ENCODE peak calls at places on chromosomes 5 and 9, in four cellular contexts. I is GM12878, A is K562, X is HepG2. B is an unnamed sample.

GRCh38 chr9:73683862-73684591 is 532.4 kb downstream of the ANXA1 start:
- DNase-seq in X (peak), I (no peak), A (peak), B (no peak)

GRCh38 chr5:15013654-15014463 is 142.3 kb upstream of the ANKH start:
- DNase-seq in X (peak), I (no peak), A (peak), B (no peak)

GRCh38 chr5:174314261-174314660 is 268.8 kb downstream of the NSG2 start:
- DNase-seq in I (no peak), X (no peak), A (no peak), B (no peak)

GRCh38 chr9:3237121-3237520 is 288.7 kb downstream of the RFX3 start:
- DNase-seq in I (no peak), A (no peak), X (no peak), B (no peak)

GRCh38 chr5:51375084-51375483 is 8.2 kb upstream of the ISL1 start:
- DNase-seq in I (no peak), X (no peak), A (no peak), B (no peak)

GRCh38 chr5:156432830-156433105 is 105.8 kb downstream of the SGCD start:
- DNase-seq in I (no peak), X (no peak), A (no peak), B (no peak)

GRCh38 chr9:130232899-130233586 is 32.5 kb upstream of the HMCN2 start:
- DNase-seq in I (no peak), A (no peak), X (no peak), B (no peak)

GRCh38 chr9:4837126-4837767 is 44.5 kb downstream of the RCL1 start:
- DNase-seq in I (no peak), A (no peak), X (peak), B (no peak)

GRCh38 chr5:134547999-134548626 is 22.6 kb downstream of the JADE2 start:
- DNase-seq in I (no peak), A (no peak), X (no peak), B (no peak)

GRCh38 chr9:130331573-130331972 is 66.0 kb downstream of the HMCN2 start:
- DNase-seq in X (no peak), I (no peak), A (no peak), B (no peak)

GRCh38 chr5:147310059-147310704 is 75.4 kb downstream of the STK32A start:
- DNase-seq in X (no peak), I (no peak), A (no peak), B (no peak)

GRCh38 chr9:123174887-123175518 is 93.4 kb downstream of the STRBP start:
- DNase-seq in X (no peak), I (peak), A (no peak), B (no peak)

GRCh38 chr9:33815781-33816180 is 1.2 kb upstream of the UBE2R2 start:
- DNase-seq in A (no peak), I (no peak), X (no peak), B (no peak)

GRCh38 chr9:99169982-99170761 is 51.6 kb downstream of the ALG2 start:
- DNase-seq in A (no peak), X (no peak), I (no peak), B (peak)

GRCh38 chr9:79858509-79858908 is 286.7 kb downstream of the TLE4 start:
- DNase-seq in I (no peak), A (peak), X (peak), B (no peak)

GRCh38 chr5:67360047-67360446 is 163.4 kb upstream of the CD180 start:
- DNase-seq in I (no peak), A (no peak), X (no peak), B (no peak)

GRCh38 chr5:180785794-180786221 is 16.8 kb downstream of the MGAT1 start:
- DNase-seq in A (no peak), I (no peak), X (no peak), B (peak)

GRCh38 chr9:86843182-86843581 is 104.1 kb downstream of the GAS1 start:
- DNase-seq in A (no peak), X (no peak), I (no peak), B (no peak)

GRCh38 chr9:134205636-134206316 is 41.4 kb upstream of the RNU6ATAC start:
- DNase-seq in X (no peak), A (peak), I (no peak), B (no peak)

GRCh38 chr5:116361171-116361967 is 213.3 kb downstream of the SEMA6A start:
- DNase-seq in X (no peak), I (no peak), A (no peak), B (peak)

GRCh38 chr9:87276851-87277251 is 220.8 kb upstream of the DAPK1 start:
- DNase-seq in I (no peak), X (no peak), A (no peak), B (no peak)

GRCh38 chr5:39835371-39835770 is 410.6 kb upstream of the DAB2 start:
- DNase-seq in X (no peak), I (no peak), A (no peak), B (no peak)

GRCh38 chr9:91211414-91211813 is 150.3 kb downstream of the AUH start:
- DNase-seq in A (no peak), X (no peak), I (no peak), B (no peak)

GRCh38 chr5:141402553-141403328 is at the start of gene PCDHGA9:
- DNase-seq in I (no peak), A (peak), X (no peak), B (no peak)

GRCh38 chr5:68239485-68239884 is 23.9 kb downstream of the PIK3R1 start:
- DNase-seq in A (peak), I (no peak), X (peak), B (no peak)

GRCh38 chr9:1050125-1050895 is at the start of gene DMRT2:
- DNase-seq in X (peak), I (no peak), A (peak), B (peak)

GRCh38 chr5:143023447-143024096 is 253.4 kb downstream of the ARHGAP26 start:
- DNase-seq in I (peak), A (no peak), X (no peak), B (no peak)

GRCh38 chr5:66074891-66075290 is 69.2 kb upstream of the SREK1 start:
- DNase-seq in I (no peak), X (no peak), A (no peak), B (no peak)

GRCh38 chr9:14247577-14247976 is 66.4 kb downstream of the NFIB start:
- DNase-seq in A (no peak), X (no peak), I (no peak), B (no peak)

GRCh38 chr5:10352404-10353240 is 873 bp upstream of the MARCHF6 start:
- DNase-seq in A (peak), X (peak), I (peak), B (no peak)

DNA sequence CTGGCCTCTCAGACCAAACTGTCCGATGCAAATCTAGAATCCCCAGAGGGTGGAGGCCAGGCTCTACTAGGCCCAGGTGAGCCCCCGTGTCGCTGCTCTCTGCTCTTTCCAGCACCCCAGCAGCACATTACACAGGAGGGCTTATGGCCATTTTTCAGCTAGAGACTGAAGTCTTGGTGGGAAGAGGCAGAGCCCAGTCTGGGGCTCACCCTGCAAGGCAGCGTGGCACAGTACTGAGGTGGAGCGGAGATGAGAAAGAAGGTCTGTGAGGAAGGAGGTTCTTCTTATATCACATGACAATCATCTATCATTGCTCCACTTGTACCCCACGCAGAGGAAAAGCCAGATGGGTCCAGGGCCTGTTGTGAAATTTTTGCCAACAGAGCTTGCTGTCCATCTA is 10.0 kb upstream of the KIF12 start:
- DNase-seq in I (no peak), A (no peak), X (no peak), B (no peak)
- TF ChIP-seq CBFB in I (no peak), A (no peak), X (no peak), B (no peak)

DNA sequence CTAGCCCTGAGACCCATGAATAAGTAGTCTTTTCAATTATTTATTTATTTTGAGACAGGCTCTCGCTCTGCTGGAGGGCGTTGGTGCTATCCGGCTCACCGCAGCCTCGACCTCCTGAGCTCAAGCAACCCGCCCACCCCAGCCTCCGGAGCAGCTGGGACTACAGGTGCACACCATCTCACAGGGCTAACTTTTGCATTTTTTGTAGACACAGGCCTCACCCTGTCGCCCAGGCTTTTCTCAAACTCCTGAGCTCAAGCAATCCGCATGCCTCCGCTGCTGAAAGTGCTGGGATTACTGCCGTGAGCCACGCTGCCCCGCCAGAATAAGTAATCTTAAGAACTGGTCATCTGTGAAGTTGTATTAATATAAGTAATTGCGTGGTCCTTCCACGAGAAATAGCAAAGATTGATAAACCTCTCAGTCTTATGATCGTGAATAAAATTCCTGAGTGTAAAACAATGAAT is 1.6 kb downstream of the ANXA2R start:
- DNase-seq in A (peak), X (no peak), I (no peak), B (no peak)
- TF ChIP-seq CREB1 in A (no peak), X (no peak), I (no peak), B (no peak)

GRCh38 chr5:95284512-95285405 is at the start of gene MCTP1:
- DNase-seq in X (no peak), A (peak), I (no peak), B (peak)
- TF ChIP-seq CBFB in X (no peak), A (no peak), I (no peak), B (no peak)

GRCh38 chr9:114364123-114364522 is 23.7 kb downstream of the AKNA start:
- DNase-seq in X (peak), I (no peak), A (no peak), B (no peak)

GRCh38 chr9:114363424-114363823 is 24.4 kb downstream of the AKNA start:
- DNase-seq in A (no peak), I (no peak), X (no peak), B (no peak)

GRCh38 chr9:114366334-114367128 is 21.3 kb downstream of the AKNA start:
- DNase-seq in X (no peak), A (no peak), I (no peak), B (no peak)

GRCh38 chr9:114364528-114365041 is 23.2 kb downstream of the AKNA start:
- DNase-seq in A (no peak), X (no peak), I (no peak), B (no peak)

GRCh38 chr9:114365194-114365593 is 22.6 kb downstream of the AKNA start:
- DNase-seq in A (no peak), I (no peak), X (no peak), B (no peak)
- TF ChIP-seq CREB1 in A (no peak), I (no peak), X (no peak), B (no peak)

GRCh38 chr5:37190592-37190991 is 58.6 kb downstream of the CPLANE1 start:
- DNase-seq in I (no peak), A (no peak), X (no peak), B (no peak)

GRCh38 chr5:37187465-37187977 is 61.7 kb downstream of the CPLANE1 start:
- DNase-seq in X (no peak), A (peak), I (no peak), B (no peak)

GRCh38 chr5:37184748-37185364 is 64.3 kb downstream of the CPLANE1 start:
- DNase-seq in I (peak), X (no peak), A (no peak), B (no peak)

GRCh38 chr5:37189355-37189754 is 59.8 kb downstream of the CPLANE1 start:
- DNase-seq in I (no peak), A (no peak), X (no peak), B (no peak)
- TF ChIP-seq CBFB in I (no peak), A (no peak), X (no peak), B (no peak)

DNA sequence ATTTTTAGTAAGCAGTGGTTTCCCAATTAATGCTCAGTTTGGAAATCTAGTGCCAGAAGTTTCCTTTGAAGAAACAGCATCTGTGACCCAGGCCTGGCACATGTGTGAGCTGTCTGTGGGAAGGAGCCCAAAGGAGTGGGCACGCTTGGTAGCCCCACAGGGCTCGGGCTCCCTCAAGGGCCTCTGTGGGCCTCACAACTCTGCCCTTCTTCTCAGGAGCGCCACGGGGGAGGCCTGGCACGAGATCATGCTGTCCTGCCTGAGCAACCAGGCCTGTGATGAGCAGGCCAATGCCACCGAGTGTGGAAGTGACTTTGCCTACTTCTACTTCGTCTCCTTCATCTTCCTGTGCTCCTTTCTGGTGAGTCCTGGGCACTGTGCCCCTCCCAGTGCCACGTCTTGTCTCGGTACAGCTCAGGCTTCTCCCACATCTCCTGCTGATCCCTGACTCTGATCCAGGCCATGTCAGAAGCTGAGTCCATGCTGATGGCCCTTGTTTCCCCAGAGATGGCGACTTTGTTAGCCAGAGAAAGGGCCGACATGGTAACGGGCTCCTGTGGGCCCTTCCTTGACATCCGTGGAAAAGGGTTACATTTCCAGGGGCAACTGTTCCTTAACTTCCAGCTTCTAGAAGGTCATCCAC is 200.4 kb downstream of the CACNA1B start:
- DNase-seq in X (no peak), I (no peak), A (no peak), B (no peak)
- TF ChIP-seq CREB1 in X (no peak), I (no peak), A (no peak), B (no peak)

GRCh38 chr9:93432964-93433363 is 18.5 kb upstream of the FAM120A start:
- DNase-seq in X (no peak), I (no peak), A (no peak), B (no peak)

GRCh38 chr9:93436218-93436617 is 15.3 kb upstream of the FAM120A start:
- DNase-seq in I (no peak), A (no peak), X (no peak), B (no peak)

GRCh38 chr9:93431498-93432105 is 19.9 kb upstream of the FAM120A start:
- DNase-seq in A (no peak), I (no peak), X (peak), B (no peak)

GRCh38 chr9:93435386-93435785 is 16.1 kb upstream of the FAM120A start:
- DNase-seq in I (no peak), A (no peak), X (no peak), B (no peak)

DNA sequence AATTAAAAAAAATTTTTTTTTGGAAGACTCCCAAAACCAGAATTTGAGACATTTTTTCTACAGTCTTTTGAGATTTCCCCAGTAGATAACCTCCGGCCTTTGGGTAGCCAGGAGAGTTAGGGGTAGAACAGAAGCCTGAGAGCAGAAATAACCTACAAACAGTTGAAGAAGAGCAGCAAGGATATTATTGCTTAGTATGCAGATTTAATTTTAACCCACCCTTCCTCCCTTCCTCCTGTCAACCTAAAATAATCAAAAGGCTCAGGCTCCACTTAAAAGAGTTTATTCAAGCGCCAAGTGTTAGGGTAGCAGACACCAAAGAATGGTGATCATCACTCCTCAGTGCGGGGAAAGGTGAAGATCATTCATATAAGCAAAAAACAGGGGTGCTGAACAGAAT is 17.4 kb upstream of the FAM120A start:
- DNase-seq in I (no peak), A (no peak), X (no peak), B (no peak)
- TF ChIP-seq CBFB in I (no peak), A (no peak), X (no peak), B (no peak)

DNA sequence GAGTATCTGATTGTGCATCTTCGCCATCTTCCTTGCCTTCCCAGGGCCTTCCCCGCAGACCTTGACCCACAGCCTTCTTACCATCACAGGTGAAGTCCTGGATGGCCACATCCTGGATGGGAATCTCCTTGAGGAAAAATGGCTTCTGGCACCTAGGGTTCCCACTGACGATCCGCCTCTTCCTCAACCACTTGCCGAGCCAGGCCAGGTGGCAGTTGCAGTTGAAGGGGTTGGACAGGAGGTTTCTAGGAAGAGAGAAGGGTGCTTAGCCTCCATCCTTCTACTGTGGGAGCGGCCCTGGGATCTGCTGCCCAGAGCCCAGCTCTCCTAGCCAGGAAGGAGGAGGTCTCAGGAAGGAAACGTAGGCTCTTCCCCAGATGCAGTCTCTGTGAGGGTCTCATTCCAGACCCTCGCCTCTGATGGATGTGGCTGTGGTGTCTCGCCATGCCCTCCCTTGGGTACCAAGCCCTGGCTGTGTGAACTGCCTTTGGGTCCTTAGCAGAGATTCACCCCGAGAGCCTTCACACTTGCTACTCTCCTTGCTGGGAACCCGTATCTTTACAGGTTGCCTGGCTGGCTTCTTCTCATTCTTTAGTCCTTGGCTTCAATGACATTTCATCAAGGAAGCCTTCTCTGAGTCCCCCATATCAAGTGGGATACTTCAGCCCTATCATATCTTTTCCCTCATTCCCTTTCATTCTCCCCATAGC is 170.4 kb upstream of the PANK3 start:
- DNase-seq in X (no peak), A (no peak), I (no peak), B (no peak)
- TF ChIP-seq CREB1 in X (no peak), A (no peak), I (no peak), B (no peak)

B was measured in WTC11.